ENCODE peak calls at places on chromosome 22, in four cellular contexts. E, F, O and I are unnamed samples.

GRCh38 chr22:23237841-23238240 is 57.5 kb downstream of the BCR start:
- DNase-seq in E (no peak), O (no peak), F (no peak), I (no peak)

GRCh38 chr22:47376901-47377520 is 614.6 kb downstream of the TBC1D22A start:
- DNase-seq in O (no peak), F (no peak), E (no peak), I (no peak)

GRCh38 chr22:32744560-32744959 is 56.9 kb upstream of the TIMP3 start:
- DNase-seq in F (no peak), E (no peak), O (no peak), I (no peak)

GRCh38 chr22:46432164-46433068 is 96.9 kb downstream of the TRMU start:
- DNase-seq in F (no peak), E (no peak), O (no peak), I (no peak)

GRCh38 chr22:44025171-44026065 is 1.3 kb downstream of the PARVB start:
- DNase-seq in O (no peak), E (no peak), F (peak; percentile 16), I (no peak)

GRCh38 chr22:41226728-41227655 is 13.7 kb downstream of the CHADL start:
- DNase-seq in F (no peak), O (no peak), E (no peak), I (no peak)

GRCh38 chr22:20741634-20742581 is 32.0 kb upstream of the SERPIND1 start:
- DNase-seq in O (no peak), F (peak; percentile 50), E (no peak), I (peak; percentile 35)

GRCh38 chr22:33853200-33854097 is 66.8 kb downstream of the LARGE1 start:
- DNase-seq in E (no peak), O (peak; percentile 41), F (peak; percentile 92), I (peak; percentile 47)

GRCh38 chr22:36910461-36910860 is 3.0 kb upstream of the CSF2RB start:
- DNase-seq in O (peak; percentile 21), E (no peak), F (peak; percentile 17), I (peak; percentile 25)